ENCODE peak calls at places on chromosome 22, in nine cellular contexts. S is lung; A is tibial nerve; Y is body of pancreas; M is neuronal stem cell; R is HCT116; P is CD8-positive, alpha-beta T cell; F is CD8-positive, alpha-beta memory T cell; D is sigmoid colon. Q is an unnamed sample. For H3K4me1, the result is how much of the 10 kb centered on the place peaks cover.

GRCh38 chr22:41578114-41578513 is 11.5 kb downstream of the PMM1 start:
- DNase-seq in S (no peak), A (no peak), Y (no peak), M (no peak), R (no peak), P (no peak), F (no peak), D (no peak), Q (no peak)

GRCh38 chr22:49327411-49327810 is 500.3 kb downstream of the BRD1 start:
- DNase-seq in S (no peak), A (no peak), Y (no peak), M (no peak), R (no peak), P (no peak), F (no peak), D (no peak), Q (no peak)

GRCh38 chr22:35930933-35931332 is 97.7 kb downstream of the RBFOX2 start:
- DNase-seq in S (no peak), A (peak), Y (peak), M (peak), R (peak), P (no peak), F (no peak), D (no peak), Q (no peak)

GRCh38 chr22:38461057-38461413 is 6.0 kb upstream of the KCNJ4 start:
- DNase-seq in S (no peak), A (no peak), Y (no peak), M (no peak), R (no peak), P (no peak), F (no peak), D (no peak), Q (no peak)

GRCh38 chr22:20792221-20792965 is 18.5 kb downstream of the SERPIND1 start:
- DNase-seq in S (no peak), A (no peak), Y (no peak), M (no peak), R (no peak), P (no peak), F (no peak), D (no peak), Q (no peak)

GRCh38 chr22:49632199-49633009 is 195.3 kb downstream of the BRD1 start:
- DNase-seq in S (peak), A (peak), Y (peak), M (peak), R (peak), P (no peak), F (no peak), D (peak), Q (peak)

GRCh38 chr22:29269731-29270474 is 1.8 kb downstream of the EWSR1 start:
- DNase-seq in S (no peak), A (no peak), Y (no peak), M (no peak), R (no peak), P (no peak), F (no peak), D (no peak), Q (no peak)

GRCh38 chr22:19517919-19518567 is 6.2 kb downstream of the CLDN5 start:
- DNase-seq in S (no peak), A (no peak), Y (no peak), M (no peak), R (no peak), P (no peak), F (no peak), D (no peak), Q (no peak)

GRCh38 chr22:23787600-23787896 is 782 bp downstream of the SMARCB1 start:
- DNase-seq in S (no peak), A (no peak), Y (no peak), M (no peak), R (no peak), P (no peak), F (no peak), D (no peak), Q (no peak)

GRCh38 chr22:30386960-30387848 is at the start of gene RNF215:
- DNase-seq in S (peak), A (peak), Y (peak), M (peak), R (peak), P (peak), F (peak), D (peak), Q (peak)

GRCh38 chr22:25447689-25448434 is 116.6 kb upstream of the GRK3 start:
- DNase-seq in S (peak), A (peak), Y (peak), M (peak), R (peak), P (peak), F (peak), D (peak), Q (peak)

DNA sequence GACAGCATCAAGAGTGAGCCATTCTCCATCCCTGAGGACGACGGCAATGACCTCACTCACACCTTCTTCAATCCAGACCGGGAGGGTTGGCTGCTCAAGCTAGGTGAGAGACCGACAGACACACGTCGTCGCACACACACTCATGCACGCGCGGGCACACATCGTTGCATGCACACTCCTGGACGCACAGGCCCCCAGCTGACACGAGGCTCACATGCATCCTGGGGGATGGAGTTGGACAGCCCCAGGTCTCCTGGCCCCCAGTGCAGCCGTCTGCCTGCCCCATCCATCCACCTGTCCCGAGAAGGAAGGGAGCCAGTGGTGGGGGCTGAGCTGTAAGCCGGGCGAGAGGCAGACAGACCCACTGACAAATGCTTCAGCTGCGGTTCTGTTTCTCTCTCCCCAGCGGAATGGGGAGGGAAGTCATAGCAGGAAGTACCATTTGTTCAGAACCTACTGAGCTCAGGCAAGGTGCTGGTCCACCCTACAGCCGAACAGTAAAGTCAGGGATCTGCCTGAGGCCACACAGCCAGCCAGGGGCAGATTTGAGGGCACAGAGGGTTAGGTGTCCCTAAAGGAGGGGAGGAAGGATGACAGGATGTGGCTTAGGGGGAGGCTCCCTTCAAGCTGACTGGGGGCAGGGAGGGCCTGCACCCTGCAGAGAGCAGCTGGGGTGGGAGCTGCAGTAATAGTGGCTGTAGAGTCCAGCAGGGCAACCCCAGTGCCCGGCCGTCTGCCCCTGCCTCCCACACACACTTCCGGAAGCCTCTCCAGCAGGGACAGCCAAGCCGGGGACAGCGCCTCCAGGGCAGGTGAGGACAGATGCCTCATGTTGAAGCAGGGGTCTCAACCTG is 27.1 kb downstream of the CYTH4 start:
- DNase-seq in S (no peak), A (no peak), Y (no peak), M (no peak), R (no peak), P (peak), F (peak), D (no peak), Q (peak)
- H3K4me3 ChIP-seq in S (no peak), A (no peak), Y (no peak), M (no peak), R (no peak), P (peak), F (peak), D (no peak), Q (no peak)

GRCh38 chr22:39525658-39525975 is 5.3 kb downstream of the ATF4 start:
- DNase-seq in S (no peak), A (no peak), Y (no peak), M (no peak), R (no peak), P (no peak), F (no peak), D (no peak), Q (no peak)

GRCh38 chr22:39526736-39527171 is 5.8 kb downstream of the RPS19BP1 start:
- DNase-seq in S (no peak), A (no peak), Y (no peak), M (no peak), R (no peak), P (no peak), F (no peak), D (no peak), Q (no peak)

GRCh38 chr22:39528681-39529486 is 3.7 kb downstream of the RPS19BP1 start:
- DNase-seq in S (peak), A (peak), Y (peak), M (peak), R (peak), P (peak), F (peak), D (peak), Q (peak)

GRCh38 chr22:39528080-39528661 is 4.4 kb downstream of the RPS19BP1 start:
- DNase-seq in S (no peak), A (no peak), Y (no peak), M (no peak), R (no peak), P (no peak), F (no peak), D (no peak), Q (no peak)

DNA sequence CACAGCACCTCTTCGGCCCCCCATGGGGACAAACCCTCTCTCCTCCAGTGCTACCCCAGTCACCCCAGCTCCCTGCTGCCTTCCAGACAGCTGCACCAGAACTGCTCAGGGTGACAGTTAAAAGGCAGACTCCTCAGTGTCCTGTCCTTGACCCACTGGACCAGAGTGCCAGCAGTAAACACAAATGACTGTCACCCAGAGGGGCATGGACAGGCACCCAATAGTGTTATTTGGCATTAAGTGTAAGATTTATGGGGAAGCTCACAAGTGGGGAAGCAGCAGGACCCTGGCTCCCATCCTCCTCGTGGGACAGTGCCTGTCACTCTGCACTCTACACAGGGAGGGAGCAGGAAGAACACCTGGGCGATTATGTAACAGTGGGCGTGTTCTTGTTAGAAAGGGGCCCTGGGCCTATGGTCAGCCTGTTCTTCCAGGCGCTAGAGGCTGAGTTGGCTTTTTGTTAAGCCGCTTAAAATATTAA is 5.0 kb downstream of the RPS19BP1 start:
- DNase-seq in S (no peak), A (no peak), Y (no peak), M (no peak), R (no peak), P (no peak), F (no peak), D (no peak), Q (no peak)
- H3K4me1 ChIP-seq in S (under half), A (half or more), Y (half or more), M (under half), R (under half), P (half or more), F (half or more), D (under half), Q (half or more)

GRCh38 chr22:46366801-46367706 is 31.5 kb downstream of the TRMU start:
- DNase-seq in S (no peak), A (no peak), Y (peak), M (no peak), R (no peak), P (no peak), F (no peak), D (no peak), Q (no peak)
- H3K27ac ChIP-seq in S (no peak), A (no peak), Y (no peak), M (no peak), R (no peak), P (no peak), F (no peak), D (no peak), Q (no peak)

DNA sequence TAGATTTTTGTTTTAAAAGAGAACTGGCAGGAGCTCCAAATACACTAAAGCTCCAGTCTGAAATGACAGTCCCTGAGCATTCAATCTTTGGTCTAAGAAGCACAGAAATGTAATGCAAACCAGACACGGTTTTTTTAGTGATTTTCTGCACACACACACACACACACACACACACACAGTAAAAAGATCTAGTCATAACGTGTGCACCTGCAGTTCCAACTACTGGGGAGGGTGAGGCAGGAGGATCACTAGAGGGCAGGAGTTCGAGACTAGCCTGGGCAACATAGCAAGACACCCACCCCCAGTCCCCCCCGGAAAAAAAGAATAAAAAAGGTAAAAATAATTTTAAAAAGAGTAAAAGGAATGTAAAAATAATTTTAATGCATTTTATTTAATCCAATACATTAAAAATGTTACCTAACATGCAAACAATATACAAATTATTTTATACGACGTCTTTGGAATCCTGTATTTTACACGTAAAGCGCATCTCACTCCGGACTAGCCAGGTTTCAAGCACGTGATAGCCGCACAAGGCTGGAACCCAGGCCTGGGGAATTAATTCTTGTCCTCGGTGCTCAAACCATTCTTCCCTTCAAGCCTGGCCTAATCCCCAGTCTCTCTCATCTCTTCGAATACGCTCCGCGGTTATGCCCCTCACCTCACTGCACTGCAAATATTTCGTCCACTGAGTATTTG is 762 bp upstream of the TBC1D22A start:
- DNase-seq in S (no peak), A (no peak), Y (no peak), M (peak), R (no peak), P (no peak), F (no peak), D (no peak), Q (no peak)
- H3K4me3 ChIP-seq in S (peak), A (peak), Y (peak), M (peak), R (peak), P (peak), F (peak), D (peak), Q (peak)

DNA sequence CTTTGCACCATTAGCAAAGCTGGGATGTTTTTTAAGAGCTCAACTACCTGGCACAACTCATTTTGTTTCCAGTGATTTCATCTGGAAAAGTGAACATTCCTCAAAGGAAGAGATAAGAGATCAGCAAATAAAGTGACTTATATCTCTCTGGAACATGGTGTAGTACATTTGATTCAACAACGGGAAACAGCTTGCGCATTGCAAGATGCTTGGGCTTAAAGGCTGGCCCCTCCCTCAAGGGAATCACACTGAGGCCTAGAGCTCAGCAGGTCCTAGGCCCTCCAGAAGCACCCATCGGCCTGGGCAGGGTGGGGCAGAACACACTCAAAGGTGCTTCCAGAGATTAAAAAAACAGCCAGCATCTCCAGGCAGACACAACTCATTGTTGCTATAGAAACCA is 69.0 kb upstream of the ARFGAP3 start:
- DNase-seq in S (no peak), A (no peak), Y (peak), M (no peak), R (no peak), P (no peak), F (no peak), D (no peak), Q (no peak)
- H3K4me1 ChIP-seq in S (under half), A (half or more), Y (half or more), M (under half), R (under half), P (under half), F (under half), D (under half), Q (half or more)

Q was measured in gastrocnemius medialis.